ENCODE peak calls at places on chromosomes 1 and 21, in four cellular contexts. One of them, this sample, is unnamed.

GRCh38 chr21:31526040-31526439 is 133.5 kb upstream of the SOD1 start:
- DNase-seq in CD8-positive, alpha-beta T cell: no peak
- DNase-seq in HFFc6: no peak
- DNase-seq in AG09309: no peak
- DNase-seq in this sample: no peak

GRCh38 chr1:157369808-157370521 is 182.3 kb downstream of the FCRL5 start:
- DNase-seq in CD8-positive, alpha-beta T cell: no peak
- DNase-seq in HFFc6: peak; percentile 44
- DNase-seq in AG09309: no peak
- DNase-seq in this sample: no peak

GRCh38 chr21:32994305-32994704 is 31.4 kb upstream of the OLIG2 start:
- DNase-seq in CD8-positive, alpha-beta T cell: no peak
- DNase-seq in HFFc6: peak; percentile 21
- DNase-seq in AG09309: no peak
- DNase-seq in this sample: no peak

GRCh38 chr1:231460614-231461013 is 38.5 kb upstream of the EGLN1 start:
- DNase-seq in CD8-positive, alpha-beta T cell: peak; percentile 12
- DNase-seq in HFFc6: no peak
- DNase-seq in AG09309: no peak
- DNase-seq in this sample: no peak

GRCh38 chr1:150748859-150749719 is 16.5 kb downstream of the CTSS start:
- DNase-seq in CD8-positive, alpha-beta T cell: no peak
- DNase-seq in HFFc6: no peak
- DNase-seq in AG09309: no peak
- DNase-seq in this sample: no peak

GRCh38 chr1:48182441-48182840 is 40.1 kb upstream of the SLC5A9 start:
- DNase-seq in CD8-positive, alpha-beta T cell: no peak
- DNase-seq in HFFc6: no peak
- DNase-seq in AG09309: no peak
- DNase-seq in this sample: peak; percentile 50

GRCh38 chr1:172642970-172643369 is 15.9 kb upstream of the FASLG start:
- DNase-seq in CD8-positive, alpha-beta T cell: no peak
- DNase-seq in HFFc6: no peak
- DNase-seq in AG09309: no peak
- DNase-seq in this sample: no peak

GRCh38 chr1:115123116-115123515 is 33.8 kb upstream of the TSPAN2 start:
- DNase-seq in CD8-positive, alpha-beta T cell: no peak
- DNase-seq in HFFc6: no peak
- DNase-seq in AG09309: no peak
- DNase-seq in this sample: no peak

GRCh38 chr1:155327981-155328380 is 7.3 kb downstream of the RUSC1 start:
- DNase-seq in CD8-positive, alpha-beta T cell: no peak
- DNase-seq in HFFc6: no peak
- DNase-seq in AG09309: no peak
- DNase-seq in this sample: no peak

GRCh38 chr1:201054030-201054635 is 30.6 kb upstream of the KIF21B start:
- DNase-seq in CD8-positive, alpha-beta T cell: no peak
- DNase-seq in HFFc6: no peak
- DNase-seq in AG09309: no peak
- DNase-seq in this sample: no peak

GRCh38 chr1:19704247-19705113 is 39.8 kb downstream of the HTR6 start:
- DNase-seq in CD8-positive, alpha-beta T cell: peak; percentile 33
- DNase-seq in HFFc6: peak; percentile 67
- DNase-seq in AG09309: peak; percentile 28
- DNase-seq in this sample: no peak

GRCh38 chr1:221742555-221743415 is 896 bp upstream of the DUSP10 start:
- DNase-seq in CD8-positive, alpha-beta T cell: peak; percentile 63
- DNase-seq in HFFc6: peak; percentile 69
- DNase-seq in AG09309: no peak
- DNase-seq in this sample: no peak
- TF ChIP-seq CTCF in CD8-positive, alpha-beta T cell: no peak
- TF ChIP-seq CTCF in HFFc6: peak; percentile 74
- TF ChIP-seq CTCF in AG09309: no peak
- TF ChIP-seq CTCF in this sample: peak; percentile 33

DNA sequence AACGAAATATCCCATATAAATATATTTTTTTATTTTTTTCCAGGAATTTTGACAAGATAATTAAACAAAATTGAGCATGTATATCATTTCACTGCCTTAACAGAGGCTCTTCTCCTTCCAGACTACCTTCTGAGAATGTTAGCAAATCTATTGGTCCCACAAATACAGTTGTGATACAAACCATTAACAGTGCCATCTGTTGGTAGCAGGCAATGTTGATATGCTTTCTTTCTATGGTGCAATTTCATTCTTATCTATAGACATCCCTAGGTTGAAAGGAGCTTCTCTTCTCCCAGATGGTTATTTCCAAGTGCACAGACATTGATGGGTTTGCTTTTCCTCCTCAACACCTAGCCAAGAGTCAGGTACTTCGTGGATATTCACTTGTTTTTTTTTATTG is 303.6 kb downstream of the USH2A start:
- DNase-seq in CD8-positive, alpha-beta T cell: no peak
- DNase-seq in HFFc6: peak; percentile 33
- DNase-seq in AG09309: no peak
- DNase-seq in this sample: peak; percentile 1
- TF ChIP-seq CTCF in CD8-positive, alpha-beta T cell: no peak
- TF ChIP-seq CTCF in HFFc6: peak; percentile 79
- TF ChIP-seq CTCF in AG09309: peak; percentile 44
- TF ChIP-seq CTCF in this sample: peak; percentile 80

DNA sequence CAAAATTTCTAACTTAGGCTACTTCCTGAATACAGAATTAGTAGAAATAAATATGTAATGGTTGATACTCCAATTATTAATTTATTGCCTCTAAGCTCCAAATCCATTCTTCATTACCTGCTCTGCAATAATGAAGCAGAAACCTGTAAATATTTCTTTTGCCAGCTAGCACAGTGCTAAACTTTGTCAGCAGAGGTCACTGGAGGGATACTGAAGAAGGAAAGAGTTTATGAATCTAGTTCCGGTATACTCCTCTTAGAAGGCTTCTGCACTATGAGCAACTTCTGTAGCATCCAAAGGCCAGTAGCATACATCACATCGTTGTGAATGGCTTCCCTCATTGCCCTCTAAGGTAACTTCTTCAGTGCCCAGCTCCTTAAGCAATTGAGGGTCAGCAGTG is 81.0 kb upstream of the LHX8 start:
- DNase-seq in CD8-positive, alpha-beta T cell: no peak
- DNase-seq in HFFc6: no peak
- DNase-seq in AG09309: no peak
- DNase-seq in this sample: no peak
- TF ChIP-seq CTCF in CD8-positive, alpha-beta T cell: no peak
- TF ChIP-seq CTCF in HFFc6: no peak
- TF ChIP-seq CTCF in AG09309: no peak
- TF ChIP-seq CTCF in this sample: peak; percentile 28

DNA sequence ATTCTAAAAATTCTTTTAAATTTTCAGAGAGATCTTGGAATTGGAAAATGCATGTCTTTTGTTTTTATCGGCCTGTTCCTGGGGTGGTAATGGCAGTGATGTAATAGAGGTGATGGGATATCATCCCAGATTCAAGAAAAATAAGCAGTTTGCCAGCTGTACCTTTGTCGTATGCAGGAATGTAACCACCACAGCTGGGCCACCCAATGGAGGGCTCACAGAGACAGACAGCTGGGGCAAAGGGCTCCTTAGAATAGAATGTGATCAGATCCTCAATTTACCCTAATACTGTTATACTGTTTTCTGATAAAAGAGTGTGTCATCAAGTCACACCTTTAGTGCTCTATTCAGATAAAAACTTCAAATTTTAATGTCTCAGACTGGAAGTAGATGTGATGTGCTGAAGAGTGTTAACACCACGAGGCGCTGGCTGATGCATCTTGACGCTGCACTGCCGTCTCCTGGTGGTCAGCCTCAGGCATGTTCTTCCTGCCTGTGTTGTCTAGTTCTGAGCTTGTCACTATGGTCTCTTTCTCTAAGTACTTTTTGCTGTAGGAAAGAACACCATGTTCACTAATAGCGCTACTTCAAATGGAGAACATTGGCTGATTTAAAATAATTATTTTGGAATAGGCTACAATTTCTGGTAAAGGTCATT is 78.8 kb downstream of the C1orf21 start:
- DNase-seq in CD8-positive, alpha-beta T cell: no peak
- DNase-seq in HFFc6: no peak
- DNase-seq in AG09309: no peak
- DNase-seq in this sample: no peak
- TF ChIP-seq CTCF in CD8-positive, alpha-beta T cell: no peak
- TF ChIP-seq CTCF in HFFc6: peak; percentile 38
- TF ChIP-seq CTCF in AG09309: no peak
- TF ChIP-seq CTCF in this sample: no peak

DNA sequence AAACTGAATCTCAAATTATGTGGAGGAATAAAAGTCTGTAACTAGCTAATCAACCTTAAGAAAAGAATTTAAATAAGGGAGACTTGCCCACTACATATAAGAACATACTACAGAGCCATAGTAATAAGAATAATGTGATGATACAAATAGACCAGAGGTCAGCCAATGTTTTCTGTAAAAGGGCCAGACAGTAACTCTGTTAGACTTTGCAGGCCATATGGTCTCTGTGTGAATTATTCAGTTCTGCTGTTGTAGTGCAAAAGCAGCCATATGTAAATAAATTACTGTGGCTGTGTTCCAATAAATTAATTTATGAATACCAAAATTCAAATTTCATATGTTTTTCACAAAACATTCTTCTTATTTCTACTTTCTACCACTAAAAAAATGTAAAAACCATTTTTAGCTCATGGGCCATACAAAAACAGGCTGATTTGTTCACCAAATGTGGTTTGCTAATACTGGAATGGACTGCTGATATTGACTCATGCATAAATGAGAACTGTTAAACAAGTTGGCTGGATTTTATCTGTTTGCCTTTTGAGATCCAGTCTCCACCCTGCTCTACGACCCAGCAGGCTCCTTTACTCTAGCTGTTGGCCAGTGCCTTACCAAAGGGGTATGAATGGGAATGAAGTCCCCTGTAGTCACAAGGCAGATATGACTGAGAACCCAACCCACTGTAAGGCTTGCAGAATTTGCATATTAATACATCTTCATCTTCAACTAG is 98.2 kb upstream of the ZNHIT6 start:
- DNase-seq in CD8-positive, alpha-beta T cell: no peak
- DNase-seq in HFFc6: no peak
- DNase-seq in AG09309: no peak
- DNase-seq in this sample: no peak
- TF ChIP-seq CTCF in CD8-positive, alpha-beta T cell: no peak
- TF ChIP-seq CTCF in HFFc6: no peak
- TF ChIP-seq CTCF in AG09309: no peak
- TF ChIP-seq CTCF in this sample: no peak